ENCODE peak calls at places on chromosomes 6 and 20, in seven cellular contexts. U, I, G, V, P, M and C are unnamed samples.
A peak's percentile ranks its signal among the peaks of the same experiment; 100 is the strongest.

GRCh38 chr20:3340443-3340842 is 67.0 kb downstream of the DNAAF9 start:
- DNase-seq in U (no peak), I (no peak), G (no peak), V (no peak), P (peak; percentile 39), M (no peak), C (no peak)

GRCh38 chr6:54655162-54655561 is 191.4 kb upstream of the FAM83B start:
- DNase-seq in U (no peak), I (no peak), G (no peak), V (no peak), P (no peak), M (no peak), C (no peak)

GRCh38 chr20:59253779-59254319 is 46.6 kb upstream of the EDN3 start:
- DNase-seq in U (no peak), I (no peak), G (no peak), V (no peak), P (no peak), M (no peak), C (no peak)

GRCh38 chr20:13670160-13670559 is 31.4 kb upstream of the TASP1 start:
- DNase-seq in U (no peak), I (no peak), G (no peak), V (no peak), P (no peak), M (no peak), C (no peak)

GRCh38 chr20:63167026-63167917 is 48.7 kb downstream of the YTHDF1 start:
- DNase-seq in U (no peak), I (no peak), G (no peak), V (no peak), P (no peak), M (no peak), C (no peak)

GRCh38 chr6:1716396-1716795 is 106.7 kb downstream of the FOXC1 start:
- DNase-seq in U (no peak), I (no peak), G (no peak), V (no peak), P (no peak), M (no peak), C (no peak)

GRCh38 chr20:56574531-56575142 is 41.6 kb downstream of the FAM209B start:
- DNase-seq in U (no peak), I (no peak), G (no peak), V (no peak), P (no peak), M (no peak), C (no peak)

GRCh38 chr6:92274588-92274987 is 1144.8 kb downstream of the EPHA7 start:
- DNase-seq in U (no peak), I (no peak), G (no peak), V (no peak), P (no peak), M (no peak), C (no peak)

GRCh38 chr6:108592371-108593337 is 31.9 kb downstream of the FOXO3 start:
- DNase-seq in U (no peak), I (peak; percentile 23), G (peak; percentile 31), V (peak; percentile 81), P (no peak), M (peak; percentile 34), C (no peak)

GRCh38 chr20:48567145-48567544 is 260.7 kb downstream of the PREX1 start:
- DNase-seq in U (no peak), I (no peak), G (no peak), V (no peak), P (no peak), M (no peak), C (no peak)

GRCh38 chr6:15675537-15676170 is 12.8 kb upstream of the DTNBP1 start:
- DNase-seq in U (no peak), I (no peak), G (no peak), V (no peak), P (no peak), M (no peak), C (no peak)